ENCODE peak calls at places on chromosomes 1 and 21, in six cellular contexts. One of them, this sample, is unnamed.

GRCh38 chr1:33250724-33251123 is 5.6 kb upstream of the ZNF362 start:
- DNase-seq in activated naive CD4-positive, alpha-beta T cell treated with anti-CD3 and anti-CD28 coated beads, Interleukin-2, amount 50 U/mL, for 16 hours: no peak
- DNase-seq in ELR: no peak
- DNase-seq in GM23338: no peak
- DNase-seq in CD4-positive, alpha-beta memory T cell: no peak
- DNase-seq in breast epithelium: no peak
- DNase-seq in this sample: no peak

GRCh38 chr1:36239941-36240637 is 15.8 kb downstream of the THRAP3 start:
- DNase-seq in activated naive CD4-positive, alpha-beta T cell treated with anti-CD3 and anti-CD28 coated beads, Interleukin-2, amount 50 U/mL, for 16 hours: no peak
- DNase-seq in ELR: no peak
- DNase-seq in GM23338: no peak
- DNase-seq in CD4-positive, alpha-beta memory T cell: no peak
- DNase-seq in breast epithelium: no peak
- DNase-seq in this sample: no peak

GRCh38 chr1:246160905-246161304 is 346.2 kb downstream of the SMYD3 start:
- DNase-seq in activated naive CD4-positive, alpha-beta T cell treated with anti-CD3 and anti-CD28 coated beads, Interleukin-2, amount 50 U/mL, for 16 hours: no peak
- DNase-seq in ELR: no peak
- DNase-seq in GM23338: no peak
- DNase-seq in CD4-positive, alpha-beta memory T cell: no peak
- DNase-seq in breast epithelium: no peak
- DNase-seq in this sample: no peak

GRCh38 chr1:24704411-24705259 is 40.6 kb upstream of the CLIC4 start:
- DNase-seq in activated naive CD4-positive, alpha-beta T cell treated with anti-CD3 and anti-CD28 coated beads, Interleukin-2, amount 50 U/mL, for 16 hours: no peak
- DNase-seq in ELR: peak
- DNase-seq in GM23338: peak
- DNase-seq in CD4-positive, alpha-beta memory T cell: no peak
- DNase-seq in breast epithelium: no peak
- DNase-seq in this sample: peak

GRCh38 chr1:205477759-205478247 is 22.0 kb upstream of the BLACAT1 start:
- DNase-seq in activated naive CD4-positive, alpha-beta T cell treated with anti-CD3 and anti-CD28 coated beads, Interleukin-2, amount 50 U/mL, for 16 hours: no peak
- DNase-seq in ELR: peak
- DNase-seq in GM23338: no peak
- DNase-seq in CD4-positive, alpha-beta memory T cell: no peak
- DNase-seq in breast epithelium: peak
- DNase-seq in this sample: peak

GRCh38 chr1:110916669-110917306 is 43.8 kb downstream of the CD53 start:
- DNase-seq in activated naive CD4-positive, alpha-beta T cell treated with anti-CD3 and anti-CD28 coated beads, Interleukin-2, amount 50 U/mL, for 16 hours: no peak
- DNase-seq in ELR: peak
- DNase-seq in GM23338: no peak
- DNase-seq in CD4-positive, alpha-beta memory T cell: peak
- DNase-seq in breast epithelium: no peak
- DNase-seq in this sample: peak

GRCh38 chr1:50930965-50931737 is 28.9 kb downstream of the FAF1 start:
- DNase-seq in activated naive CD4-positive, alpha-beta T cell treated with anti-CD3 and anti-CD28 coated beads, Interleukin-2, amount 50 U/mL, for 16 hours: peak
- DNase-seq in ELR: peak
- DNase-seq in GM23338: no peak
- DNase-seq in CD4-positive, alpha-beta memory T cell: no peak
- DNase-seq in breast epithelium: no peak
- DNase-seq in this sample: no peak

GRCh38 chr1:2468041-2468472 is 8.0 kb upstream of the PLCH2 start:
- DNase-seq in activated naive CD4-positive, alpha-beta T cell treated with anti-CD3 and anti-CD28 coated beads, Interleukin-2, amount 50 U/mL, for 16 hours: peak
- DNase-seq in ELR: peak
- DNase-seq in GM23338: peak
- DNase-seq in CD4-positive, alpha-beta memory T cell: peak
- DNase-seq in breast epithelium: no peak
- DNase-seq in this sample: peak

GRCh38 chr1:182990413-182991144 is 32.6 kb upstream of the LAMC1 start:
- DNase-seq in activated naive CD4-positive, alpha-beta T cell treated with anti-CD3 and anti-CD28 coated beads, Interleukin-2, amount 50 U/mL, for 16 hours: no peak
- DNase-seq in ELR: peak
- DNase-seq in GM23338: no peak
- DNase-seq in CD4-positive, alpha-beta memory T cell: no peak
- DNase-seq in breast epithelium: no peak
- DNase-seq in this sample: peak

GRCh38 chr1:196059210-196059609 is 549.0 kb downstream of the KCNT2 start:
- DNase-seq in activated naive CD4-positive, alpha-beta T cell treated with anti-CD3 and anti-CD28 coated beads, Interleukin-2, amount 50 U/mL, for 16 hours: no peak
- DNase-seq in ELR: peak
- DNase-seq in GM23338: no peak
- DNase-seq in CD4-positive, alpha-beta memory T cell: no peak
- DNase-seq in breast epithelium: no peak
- DNase-seq in this sample: peak

GRCh38 chr1:15756143-15757015 is 2.2 kb upstream of the FBLIM1 start:
- DNase-seq in activated naive CD4-positive, alpha-beta T cell treated with anti-CD3 and anti-CD28 coated beads, Interleukin-2, amount 50 U/mL, for 16 hours: no peak
- DNase-seq in ELR: no peak
- DNase-seq in GM23338: peak
- DNase-seq in CD4-positive, alpha-beta memory T cell: no peak
- DNase-seq in breast epithelium: peak
- DNase-seq in this sample: peak

GRCh38 chr1:158037876-158038359 is 44.5 kb downstream of the KIRREL1 start:
- DNase-seq in activated naive CD4-positive, alpha-beta T cell treated with anti-CD3 and anti-CD28 coated beads, Interleukin-2, amount 50 U/mL, for 16 hours: no peak
- DNase-seq in ELR: peak
- DNase-seq in GM23338: no peak
- DNase-seq in CD4-positive, alpha-beta memory T cell: no peak
- DNase-seq in breast epithelium: no peak
- DNase-seq in this sample: peak

GRCh38 chr1:220315070-220315839 is 43.0 kb upstream of the RAB3GAP2 start:
- DNase-seq in activated naive CD4-positive, alpha-beta T cell treated with anti-CD3 and anti-CD28 coated beads, Interleukin-2, amount 50 U/mL, for 16 hours: no peak
- DNase-seq in ELR: no peak
- DNase-seq in GM23338: no peak
- DNase-seq in CD4-positive, alpha-beta memory T cell: no peak
- DNase-seq in breast epithelium: no peak
- DNase-seq in this sample: no peak

GRCh38 chr1:180854001-180854400 is 58.7 kb upstream of the KIAA1614 start:
- DNase-seq in activated naive CD4-positive, alpha-beta T cell treated with anti-CD3 and anti-CD28 coated beads, Interleukin-2, amount 50 U/mL, for 16 hours: no peak
- DNase-seq in ELR: no peak
- DNase-seq in GM23338: no peak
- DNase-seq in CD4-positive, alpha-beta memory T cell: no peak
- DNase-seq in breast epithelium: no peak
- DNase-seq in this sample: no peak

GRCh38 chr1:86507935-86508582 is 38.8 kb upstream of the CLCA4 start:
- DNase-seq in activated naive CD4-positive, alpha-beta T cell treated with anti-CD3 and anti-CD28 coated beads, Interleukin-2, amount 50 U/mL, for 16 hours: no peak
- DNase-seq in ELR: peak
- DNase-seq in GM23338: peak
- DNase-seq in CD4-positive, alpha-beta memory T cell: peak
- DNase-seq in breast epithelium: no peak
- DNase-seq in this sample: peak

GRCh38 chr21:34274001-34274400 is 89.8 kb upstream of the KCNE2 start:
- DNase-seq in activated naive CD4-positive, alpha-beta T cell treated with anti-CD3 and anti-CD28 coated beads, Interleukin-2, amount 50 U/mL, for 16 hours: no peak
- DNase-seq in ELR: peak
- DNase-seq in GM23338: no peak
- DNase-seq in CD4-positive, alpha-beta memory T cell: no peak
- DNase-seq in breast epithelium: no peak
- DNase-seq in this sample: no peak

GRCh38 chr1:92804721-92805169 is 19.8 kb upstream of the EVI5 start:
- DNase-seq in activated naive CD4-positive, alpha-beta T cell treated with anti-CD3 and anti-CD28 coated beads, Interleukin-2, amount 50 U/mL, for 16 hours: peak
- DNase-seq in ELR: peak
- DNase-seq in GM23338: peak
- DNase-seq in CD4-positive, alpha-beta memory T cell: peak
- DNase-seq in breast epithelium: no peak
- DNase-seq in this sample: peak

GRCh38 chr1:176794897-176795508 is 332.0 kb downstream of the PAPPA2 start:
- DNase-seq in activated naive CD4-positive, alpha-beta T cell treated with anti-CD3 and anti-CD28 coated beads, Interleukin-2, amount 50 U/mL, for 16 hours: no peak
- DNase-seq in ELR: no peak
- DNase-seq in GM23338: no peak
- DNase-seq in CD4-positive, alpha-beta memory T cell: no peak
- DNase-seq in breast epithelium: no peak
- DNase-seq in this sample: no peak

GRCh38 chr21:30426732-30427131 is 1.0 kb upstream of the KRTAP13-3 start:
- DNase-seq in activated naive CD4-positive, alpha-beta T cell treated with anti-CD3 and anti-CD28 coated beads, Interleukin-2, amount 50 U/mL, for 16 hours: no peak
- DNase-seq in ELR: no peak
- DNase-seq in GM23338: peak
- DNase-seq in CD4-positive, alpha-beta memory T cell: no peak
- DNase-seq in breast epithelium: no peak
- DNase-seq in this sample: no peak

GRCh38 chr1:53076165-53076564 is 14.2 kb downstream of the PODN start:
- DNase-seq in activated naive CD4-positive, alpha-beta T cell treated with anti-CD3 and anti-CD28 coated beads, Interleukin-2, amount 50 U/mL, for 16 hours: peak
- DNase-seq in ELR: no peak
- DNase-seq in GM23338: no peak
- DNase-seq in CD4-positive, alpha-beta memory T cell: no peak
- DNase-seq in breast epithelium: peak
- DNase-seq in this sample: no peak

This sample was measured in PC-3.